ENCODE peak calls at places on chromosomes 2 and 18, in seven cellular contexts. One of them, this sample, is unnamed.

GRCh38 chr18:51523671-51524070 is 326.2 kb upstream of the MEX3C start:
- DNase-seq in stimulated activated naive CD8-positive, alpha-beta T cell treated with anti-CD3 and anti-CD28 coated beads, Interleukin-15, amount 100 ng/mL, for 72 hours: no peak
- DNase-seq in GDM1: no peak
- DNase-seq in stimulated activated CD8-positive, alpha-beta memory T cell treated with anti-CD3 and anti-CD28 coated beads, Interleukin-2, amount 100 ng/mL, for 48 hours: no peak
- DNase-seq in NCI-H2081: no peak
- DNase-seq in activated CD4-positive, CD25-positive, alpha-beta regulatory T cell treated with anti-CD3 and anti-CD28 coated beads, Interleukin-2, amount 50 U/mL, for 72 hours: no peak
- DNase-seq in globus pallidus: no peak
- DNase-seq in this sample: no peak

GRCh38 chr18:59744271-59744721 is 47.1 kb upstream of the CCBE1 start:
- DNase-seq in stimulated activated naive CD8-positive, alpha-beta T cell treated with anti-CD3 and anti-CD28 coated beads, Interleukin-15, amount 100 ng/mL, for 72 hours: no peak
- DNase-seq in GDM1: no peak
- DNase-seq in stimulated activated CD8-positive, alpha-beta memory T cell treated with anti-CD3 and anti-CD28 coated beads, Interleukin-2, amount 100 ng/mL, for 48 hours: no peak
- DNase-seq in NCI-H2081: no peak
- DNase-seq in activated CD4-positive, CD25-positive, alpha-beta regulatory T cell treated with anti-CD3 and anti-CD28 coated beads, Interleukin-2, amount 50 U/mL, for 72 hours: no peak
- DNase-seq in globus pallidus: no peak
- DNase-seq in this sample: no peak

GRCh38 chr2:216690451-216691209 is 4.7 kb downstream of the IGFBP5 start:
- DNase-seq in stimulated activated naive CD8-positive, alpha-beta T cell treated with anti-CD3 and anti-CD28 coated beads, Interleukin-15, amount 100 ng/mL, for 72 hours: no peak
- DNase-seq in GDM1: no peak
- DNase-seq in stimulated activated CD8-positive, alpha-beta memory T cell treated with anti-CD3 and anti-CD28 coated beads, Interleukin-2, amount 100 ng/mL, for 48 hours: no peak
- DNase-seq in NCI-H2081: no peak
- DNase-seq in activated CD4-positive, CD25-positive, alpha-beta regulatory T cell treated with anti-CD3 and anti-CD28 coated beads, Interleukin-2, amount 50 U/mL, for 72 hours: no peak
- DNase-seq in globus pallidus: no peak
- DNase-seq in this sample: peak

GRCh38 chr2:176088937-176089842 is 3.3 kb upstream of the HOXD13 start:
- DNase-seq in stimulated activated naive CD8-positive, alpha-beta T cell treated with anti-CD3 and anti-CD28 coated beads, Interleukin-15, amount 100 ng/mL, for 72 hours: no peak
- DNase-seq in GDM1: no peak
- DNase-seq in stimulated activated CD8-positive, alpha-beta memory T cell treated with anti-CD3 and anti-CD28 coated beads, Interleukin-2, amount 100 ng/mL, for 48 hours: no peak
- DNase-seq in NCI-H2081: no peak
- DNase-seq in activated CD4-positive, CD25-positive, alpha-beta regulatory T cell treated with anti-CD3 and anti-CD28 coated beads, Interleukin-2, amount 50 U/mL, for 72 hours: no peak
- DNase-seq in globus pallidus: no peak
- DNase-seq in this sample: no peak

GRCh38 chr18:59208602-59209001 is 11.4 kb upstream of the GRP start:
- DNase-seq in stimulated activated naive CD8-positive, alpha-beta T cell treated with anti-CD3 and anti-CD28 coated beads, Interleukin-15, amount 100 ng/mL, for 72 hours: no peak
- DNase-seq in GDM1: no peak
- DNase-seq in stimulated activated CD8-positive, alpha-beta memory T cell treated with anti-CD3 and anti-CD28 coated beads, Interleukin-2, amount 100 ng/mL, for 48 hours: no peak
- DNase-seq in NCI-H2081: no peak
- DNase-seq in activated CD4-positive, CD25-positive, alpha-beta regulatory T cell treated with anti-CD3 and anti-CD28 coated beads, Interleukin-2, amount 50 U/mL, for 72 hours: no peak
- DNase-seq in globus pallidus: no peak
- DNase-seq in this sample: no peak

GRCh38 chr2:135132314-135132713 is 80.2 kb downstream of the RAB3GAP1 start:
- DNase-seq in stimulated activated naive CD8-positive, alpha-beta T cell treated with anti-CD3 and anti-CD28 coated beads, Interleukin-15, amount 100 ng/mL, for 72 hours: no peak
- DNase-seq in GDM1: no peak
- DNase-seq in stimulated activated CD8-positive, alpha-beta memory T cell treated with anti-CD3 and anti-CD28 coated beads, Interleukin-2, amount 100 ng/mL, for 48 hours: no peak
- DNase-seq in NCI-H2081: no peak
- DNase-seq in activated CD4-positive, CD25-positive, alpha-beta regulatory T cell treated with anti-CD3 and anti-CD28 coated beads, Interleukin-2, amount 50 U/mL, for 72 hours: no peak
- DNase-seq in globus pallidus: no peak
- DNase-seq in this sample: no peak

GRCh38 chr2:10318345-10318744 is 15.6 kb downstream of the HPCAL1 start:
- DNase-seq in stimulated activated naive CD8-positive, alpha-beta T cell treated with anti-CD3 and anti-CD28 coated beads, Interleukin-15, amount 100 ng/mL, for 72 hours: no peak
- DNase-seq in GDM1: no peak
- DNase-seq in stimulated activated CD8-positive, alpha-beta memory T cell treated with anti-CD3 and anti-CD28 coated beads, Interleukin-2, amount 100 ng/mL, for 48 hours: no peak
- DNase-seq in NCI-H2081: no peak
- DNase-seq in activated CD4-positive, CD25-positive, alpha-beta regulatory T cell treated with anti-CD3 and anti-CD28 coated beads, Interleukin-2, amount 50 U/mL, for 72 hours: no peak
- DNase-seq in globus pallidus: no peak
- DNase-seq in this sample: no peak

GRCh38 chr2:97267411-97268074 is 154.6 kb downstream of the ANKRD36 start:
- DNase-seq in stimulated activated naive CD8-positive, alpha-beta T cell treated with anti-CD3 and anti-CD28 coated beads, Interleukin-15, amount 100 ng/mL, for 72 hours: peak
- DNase-seq in GDM1: no peak
- DNase-seq in stimulated activated CD8-positive, alpha-beta memory T cell treated with anti-CD3 and anti-CD28 coated beads, Interleukin-2, amount 100 ng/mL, for 48 hours: no peak
- DNase-seq in NCI-H2081: no peak
- DNase-seq in activated CD4-positive, CD25-positive, alpha-beta regulatory T cell treated with anti-CD3 and anti-CD28 coated beads, Interleukin-2, amount 50 U/mL, for 72 hours: peak
- DNase-seq in globus pallidus: no peak
- DNase-seq in this sample: no peak

GRCh38 chr2:205654878-205655601 is 27.3 kb upstream of the NRP2 start:
- DNase-seq in stimulated activated naive CD8-positive, alpha-beta T cell treated with anti-CD3 and anti-CD28 coated beads, Interleukin-15, amount 100 ng/mL, for 72 hours: no peak
- DNase-seq in GDM1: no peak
- DNase-seq in stimulated activated CD8-positive, alpha-beta memory T cell treated with anti-CD3 and anti-CD28 coated beads, Interleukin-2, amount 100 ng/mL, for 48 hours: no peak
- DNase-seq in NCI-H2081: no peak
- DNase-seq in activated CD4-positive, CD25-positive, alpha-beta regulatory T cell treated with anti-CD3 and anti-CD28 coated beads, Interleukin-2, amount 50 U/mL, for 72 hours: no peak
- DNase-seq in globus pallidus: no peak
- DNase-seq in this sample: no peak

GRCh38 chr18:35387367-35387685 is 10.2 kb upstream of the ZNF396 start:
- DNase-seq in stimulated activated naive CD8-positive, alpha-beta T cell treated with anti-CD3 and anti-CD28 coated beads, Interleukin-15, amount 100 ng/mL, for 72 hours: no peak
- DNase-seq in GDM1: no peak
- DNase-seq in stimulated activated CD8-positive, alpha-beta memory T cell treated with anti-CD3 and anti-CD28 coated beads, Interleukin-2, amount 100 ng/mL, for 48 hours: no peak
- DNase-seq in NCI-H2081: no peak
- DNase-seq in activated CD4-positive, CD25-positive, alpha-beta regulatory T cell treated with anti-CD3 and anti-CD28 coated beads, Interleukin-2, amount 50 U/mL, for 72 hours: no peak
- DNase-seq in globus pallidus: no peak
- DNase-seq in this sample: no peak

GRCh38 chr2:152718909-152719645 is 657 bp downstream of the ARL6IP6 start:
- DNase-seq in stimulated activated naive CD8-positive, alpha-beta T cell treated with anti-CD3 and anti-CD28 coated beads, Interleukin-15, amount 100 ng/mL, for 72 hours: no peak
- DNase-seq in GDM1: no peak
- DNase-seq in stimulated activated CD8-positive, alpha-beta memory T cell treated with anti-CD3 and anti-CD28 coated beads, Interleukin-2, amount 100 ng/mL, for 48 hours: no peak
- DNase-seq in NCI-H2081: peak
- DNase-seq in activated CD4-positive, CD25-positive, alpha-beta regulatory T cell treated with anti-CD3 and anti-CD28 coated beads, Interleukin-2, amount 50 U/mL, for 72 hours: no peak
- DNase-seq in globus pallidus: peak
- DNase-seq in this sample: peak

GRCh38 chr2:234682492-234683228 is 185.8 kb upstream of the ARL4C start:
- DNase-seq in stimulated activated naive CD8-positive, alpha-beta T cell treated with anti-CD3 and anti-CD28 coated beads, Interleukin-15, amount 100 ng/mL, for 72 hours: no peak
- DNase-seq in GDM1: no peak
- DNase-seq in stimulated activated CD8-positive, alpha-beta memory T cell treated with anti-CD3 and anti-CD28 coated beads, Interleukin-2, amount 100 ng/mL, for 48 hours: no peak
- DNase-seq in NCI-H2081: peak
- DNase-seq in activated CD4-positive, CD25-positive, alpha-beta regulatory T cell treated with anti-CD3 and anti-CD28 coated beads, Interleukin-2, amount 50 U/mL, for 72 hours: no peak
- DNase-seq in globus pallidus: no peak
- DNase-seq in this sample: no peak

GRCh38 chr2:147469471-147469870 is 375.4 kb upstream of the ACVR2A start:
- DNase-seq in stimulated activated naive CD8-positive, alpha-beta T cell treated with anti-CD3 and anti-CD28 coated beads, Interleukin-15, amount 100 ng/mL, for 72 hours: no peak
- DNase-seq in GDM1: no peak
- DNase-seq in stimulated activated CD8-positive, alpha-beta memory T cell treated with anti-CD3 and anti-CD28 coated beads, Interleukin-2, amount 100 ng/mL, for 48 hours: no peak
- DNase-seq in NCI-H2081: peak
- DNase-seq in activated CD4-positive, CD25-positive, alpha-beta regulatory T cell treated with anti-CD3 and anti-CD28 coated beads, Interleukin-2, amount 50 U/mL, for 72 hours: no peak
- DNase-seq in globus pallidus: no peak
- DNase-seq in this sample: peak

GRCh38 chr2:156476516-156477206 is 40.5 kb downstream of the GPD2 start:
- DNase-seq in stimulated activated naive CD8-positive, alpha-beta T cell treated with anti-CD3 and anti-CD28 coated beads, Interleukin-15, amount 100 ng/mL, for 72 hours: peak
- DNase-seq in GDM1: no peak
- DNase-seq in stimulated activated CD8-positive, alpha-beta memory T cell treated with anti-CD3 and anti-CD28 coated beads, Interleukin-2, amount 100 ng/mL, for 48 hours: no peak
- DNase-seq in NCI-H2081: no peak
- DNase-seq in activated CD4-positive, CD25-positive, alpha-beta regulatory T cell treated with anti-CD3 and anti-CD28 coated beads, Interleukin-2, amount 50 U/mL, for 72 hours: no peak
- DNase-seq in globus pallidus: peak
- DNase-seq in this sample: no peak

GRCh38 chr2:231671617-231672350 is 36.5 kb upstream of the PTMA start:
- DNase-seq in stimulated activated naive CD8-positive, alpha-beta T cell treated with anti-CD3 and anti-CD28 coated beads, Interleukin-15, amount 100 ng/mL, for 72 hours: no peak
- DNase-seq in GDM1: no peak
- DNase-seq in stimulated activated CD8-positive, alpha-beta memory T cell treated with anti-CD3 and anti-CD28 coated beads, Interleukin-2, amount 100 ng/mL, for 48 hours: no peak
- DNase-seq in NCI-H2081: no peak
- DNase-seq in activated CD4-positive, CD25-positive, alpha-beta regulatory T cell treated with anti-CD3 and anti-CD28 coated beads, Interleukin-2, amount 50 U/mL, for 72 hours: no peak
- DNase-seq in globus pallidus: no peak
- DNase-seq in this sample: no peak

GRCh38 chr2:176118606-176119370 is 2.2 kb downstream of the HOXD10 start:
- DNase-seq in stimulated activated naive CD8-positive, alpha-beta T cell treated with anti-CD3 and anti-CD28 coated beads, Interleukin-15, amount 100 ng/mL, for 72 hours: no peak
- DNase-seq in GDM1: no peak
- DNase-seq in stimulated activated CD8-positive, alpha-beta memory T cell treated with anti-CD3 and anti-CD28 coated beads, Interleukin-2, amount 100 ng/mL, for 48 hours: no peak
- DNase-seq in NCI-H2081: no peak
- DNase-seq in activated CD4-positive, CD25-positive, alpha-beta regulatory T cell treated with anti-CD3 and anti-CD28 coated beads, Interleukin-2, amount 50 U/mL, for 72 hours: no peak
- DNase-seq in globus pallidus: no peak
- DNase-seq in this sample: no peak

GRCh38 chr18:39350916-39351315 is 1785.3 kb upstream of the CELF4 start:
- DNase-seq in stimulated activated naive CD8-positive, alpha-beta T cell treated with anti-CD3 and anti-CD28 coated beads, Interleukin-15, amount 100 ng/mL, for 72 hours: no peak
- DNase-seq in GDM1: no peak
- DNase-seq in stimulated activated CD8-positive, alpha-beta memory T cell treated with anti-CD3 and anti-CD28 coated beads, Interleukin-2, amount 100 ng/mL, for 48 hours: no peak
- DNase-seq in NCI-H2081: no peak
- DNase-seq in activated CD4-positive, CD25-positive, alpha-beta regulatory T cell treated with anti-CD3 and anti-CD28 coated beads, Interleukin-2, amount 50 U/mL, for 72 hours: no peak
- DNase-seq in globus pallidus: no peak
- DNase-seq in this sample: no peak

GRCh38 chr2:58046585-58047372 is at the start of gene VRK2:
- DNase-seq in stimulated activated naive CD8-positive, alpha-beta T cell treated with anti-CD3 and anti-CD28 coated beads, Interleukin-15, amount 100 ng/mL, for 72 hours: peak
- DNase-seq in GDM1: peak
- DNase-seq in stimulated activated CD8-positive, alpha-beta memory T cell treated with anti-CD3 and anti-CD28 coated beads, Interleukin-2, amount 100 ng/mL, for 48 hours: peak
- DNase-seq in NCI-H2081: peak
- DNase-seq in activated CD4-positive, CD25-positive, alpha-beta regulatory T cell treated with anti-CD3 and anti-CD28 coated beads, Interleukin-2, amount 50 U/mL, for 72 hours: peak
- DNase-seq in globus pallidus: peak
- DNase-seq in this sample: peak

GRCh38 chr2:118047273-118047898 is 33.5 kb upstream of the CCDC93 start:
- DNase-seq in stimulated activated naive CD8-positive, alpha-beta T cell treated with anti-CD3 and anti-CD28 coated beads, Interleukin-15, amount 100 ng/mL, for 72 hours: no peak
- DNase-seq in GDM1: no peak
- DNase-seq in stimulated activated CD8-positive, alpha-beta memory T cell treated with anti-CD3 and anti-CD28 coated beads, Interleukin-2, amount 100 ng/mL, for 48 hours: no peak
- DNase-seq in NCI-H2081: no peak
- DNase-seq in activated CD4-positive, CD25-positive, alpha-beta regulatory T cell treated with anti-CD3 and anti-CD28 coated beads, Interleukin-2, amount 50 U/mL, for 72 hours: no peak
- DNase-seq in globus pallidus: no peak
- DNase-seq in this sample: no peak

GRCh38 chr2:217108086-217108485 is 248.2 kb upstream of the TNP1 start:
- DNase-seq in stimulated activated naive CD8-positive, alpha-beta T cell treated with anti-CD3 and anti-CD28 coated beads, Interleukin-15, amount 100 ng/mL, for 72 hours: no peak
- DNase-seq in GDM1: no peak
- DNase-seq in stimulated activated CD8-positive, alpha-beta memory T cell treated with anti-CD3 and anti-CD28 coated beads, Interleukin-2, amount 100 ng/mL, for 48 hours: no peak
- DNase-seq in NCI-H2081: no peak
- DNase-seq in activated CD4-positive, CD25-positive, alpha-beta regulatory T cell treated with anti-CD3 and anti-CD28 coated beads, Interleukin-2, amount 50 U/mL, for 72 hours: no peak
- DNase-seq in globus pallidus: no peak
- DNase-seq in this sample: no peak

GRCh38 chr2:7239078-7239477 is 321.9 kb downstream of the RNF144A start:
- DNase-seq in stimulated activated naive CD8-positive, alpha-beta T cell treated with anti-CD3 and anti-CD28 coated beads, Interleukin-15, amount 100 ng/mL, for 72 hours: no peak
- DNase-seq in GDM1: no peak
- DNase-seq in stimulated activated CD8-positive, alpha-beta memory T cell treated with anti-CD3 and anti-CD28 coated beads, Interleukin-2, amount 100 ng/mL, for 48 hours: no peak
- DNase-seq in NCI-H2081: no peak
- DNase-seq in activated CD4-positive, CD25-positive, alpha-beta regulatory T cell treated with anti-CD3 and anti-CD28 coated beads, Interleukin-2, amount 50 U/mL, for 72 hours: no peak
- DNase-seq in globus pallidus: no peak
- DNase-seq in this sample: no peak

GRCh38 chr2:51031004-51031791 is 734 bp downstream of the NRXN1 start:
- DNase-seq in stimulated activated naive CD8-positive, alpha-beta T cell treated with anti-CD3 and anti-CD28 coated beads, Interleukin-15, amount 100 ng/mL, for 72 hours: no peak
- DNase-seq in GDM1: no peak
- DNase-seq in stimulated activated CD8-positive, alpha-beta memory T cell treated with anti-CD3 and anti-CD28 coated beads, Interleukin-2, amount 100 ng/mL, for 48 hours: no peak
- DNase-seq in NCI-H2081: peak
- DNase-seq in activated CD4-positive, CD25-positive, alpha-beta regulatory T cell treated with anti-CD3 and anti-CD28 coated beads, Interleukin-2, amount 50 U/mL, for 72 hours: no peak
- DNase-seq in globus pallidus: no peak
- DNase-seq in this sample: no peak

GRCh38 chr2:235187806-235188205 is 236.0 kb downstream of the SH3BP4 start:
- DNase-seq in stimulated activated naive CD8-positive, alpha-beta T cell treated with anti-CD3 and anti-CD28 coated beads, Interleukin-15, amount 100 ng/mL, for 72 hours: no peak
- DNase-seq in GDM1: no peak
- DNase-seq in stimulated activated CD8-positive, alpha-beta memory T cell treated with anti-CD3 and anti-CD28 coated beads, Interleukin-2, amount 100 ng/mL, for 48 hours: no peak
- DNase-seq in NCI-H2081: no peak
- DNase-seq in activated CD4-positive, CD25-positive, alpha-beta regulatory T cell treated with anti-CD3 and anti-CD28 coated beads, Interleukin-2, amount 50 U/mL, for 72 hours: no peak
- DNase-seq in globus pallidus: no peak
- DNase-seq in this sample: no peak

GRCh38 chr2:221629478-221629877 is 57.4 kb upstream of the EPHA4 start:
- DNase-seq in stimulated activated naive CD8-positive, alpha-beta T cell treated with anti-CD3 and anti-CD28 coated beads, Interleukin-15, amount 100 ng/mL, for 72 hours: no peak
- DNase-seq in GDM1: no peak
- DNase-seq in stimulated activated CD8-positive, alpha-beta memory T cell treated with anti-CD3 and anti-CD28 coated beads, Interleukin-2, amount 100 ng/mL, for 48 hours: no peak
- DNase-seq in NCI-H2081: no peak
- DNase-seq in activated CD4-positive, CD25-positive, alpha-beta regulatory T cell treated with anti-CD3 and anti-CD28 coated beads, Interleukin-2, amount 50 U/mL, for 72 hours: no peak
- DNase-seq in globus pallidus: no peak
- DNase-seq in this sample: no peak

GRCh38 chr2:120824246-120824645 is 88.6 kb downstream of the GLI2 start:
- DNase-seq in stimulated activated naive CD8-positive, alpha-beta T cell treated with anti-CD3 and anti-CD28 coated beads, Interleukin-15, amount 100 ng/mL, for 72 hours: no peak
- DNase-seq in GDM1: no peak
- DNase-seq in stimulated activated CD8-positive, alpha-beta memory T cell treated with anti-CD3 and anti-CD28 coated beads, Interleukin-2, amount 100 ng/mL, for 48 hours: no peak
- DNase-seq in NCI-H2081: no peak
- DNase-seq in activated CD4-positive, CD25-positive, alpha-beta regulatory T cell treated with anti-CD3 and anti-CD28 coated beads, Interleukin-2, amount 50 U/mL, for 72 hours: no peak
- DNase-seq in globus pallidus: no peak
- DNase-seq in this sample: no peak

GRCh38 chr2:119647440-119648169 is 31.4 kb upstream of the TMEM177 start:
- DNase-seq in stimulated activated naive CD8-positive, alpha-beta T cell treated with anti-CD3 and anti-CD28 coated beads, Interleukin-15, amount 100 ng/mL, for 72 hours: no peak
- DNase-seq in GDM1: no peak
- DNase-seq in stimulated activated CD8-positive, alpha-beta memory T cell treated with anti-CD3 and anti-CD28 coated beads, Interleukin-2, amount 100 ng/mL, for 48 hours: no peak
- DNase-seq in NCI-H2081: no peak
- DNase-seq in activated CD4-positive, CD25-positive, alpha-beta regulatory T cell treated with anti-CD3 and anti-CD28 coated beads, Interleukin-2, amount 50 U/mL, for 72 hours: no peak
- DNase-seq in globus pallidus: no peak
- DNase-seq in this sample: no peak

GRCh38 chr2:120518819-120519218 is 172.9 kb downstream of the INHBB start:
- DNase-seq in stimulated activated naive CD8-positive, alpha-beta T cell treated with anti-CD3 and anti-CD28 coated beads, Interleukin-15, amount 100 ng/mL, for 72 hours: no peak
- DNase-seq in GDM1: no peak
- DNase-seq in stimulated activated CD8-positive, alpha-beta memory T cell treated with anti-CD3 and anti-CD28 coated beads, Interleukin-2, amount 100 ng/mL, for 48 hours: no peak
- DNase-seq in NCI-H2081: no peak
- DNase-seq in activated CD4-positive, CD25-positive, alpha-beta regulatory T cell treated with anti-CD3 and anti-CD28 coated beads, Interleukin-2, amount 50 U/mL, for 72 hours: no peak
- DNase-seq in globus pallidus: no peak
- DNase-seq in this sample: no peak

GRCh38 chr18:49590608-49591007 is 28.8 kb downstream of the LIPG start:
- DNase-seq in stimulated activated naive CD8-positive, alpha-beta T cell treated with anti-CD3 and anti-CD28 coated beads, Interleukin-15, amount 100 ng/mL, for 72 hours: no peak
- DNase-seq in GDM1: no peak
- DNase-seq in stimulated activated CD8-positive, alpha-beta memory T cell treated with anti-CD3 and anti-CD28 coated beads, Interleukin-2, amount 100 ng/mL, for 48 hours: no peak
- DNase-seq in NCI-H2081: no peak
- DNase-seq in activated CD4-positive, CD25-positive, alpha-beta regulatory T cell treated with anti-CD3 and anti-CD28 coated beads, Interleukin-2, amount 50 U/mL, for 72 hours: no peak
- DNase-seq in globus pallidus: no peak
- DNase-seq in this sample: no peak

GRCh38 chr18:48055351-48055750 is 124.9 kb upstream of the SMAD2 start:
- DNase-seq in stimulated activated naive CD8-positive, alpha-beta T cell treated with anti-CD3 and anti-CD28 coated beads, Interleukin-15, amount 100 ng/mL, for 72 hours: no peak
- DNase-seq in GDM1: no peak
- DNase-seq in stimulated activated CD8-positive, alpha-beta memory T cell treated with anti-CD3 and anti-CD28 coated beads, Interleukin-2, amount 100 ng/mL, for 48 hours: no peak
- DNase-seq in NCI-H2081: no peak
- DNase-seq in activated CD4-positive, CD25-positive, alpha-beta regulatory T cell treated with anti-CD3 and anti-CD28 coated beads, Interleukin-2, amount 50 U/mL, for 72 hours: no peak
- DNase-seq in globus pallidus: no peak
- DNase-seq in this sample: no peak

GRCh38 chr2:107808986-107809385 is 17.7 kb upstream of the RGPD4 start:
- DNase-seq in stimulated activated naive CD8-positive, alpha-beta T cell treated with anti-CD3 and anti-CD28 coated beads, Interleukin-15, amount 100 ng/mL, for 72 hours: no peak
- DNase-seq in GDM1: no peak
- DNase-seq in stimulated activated CD8-positive, alpha-beta memory T cell treated with anti-CD3 and anti-CD28 coated beads, Interleukin-2, amount 100 ng/mL, for 48 hours: no peak
- DNase-seq in NCI-H2081: peak
- DNase-seq in activated CD4-positive, CD25-positive, alpha-beta regulatory T cell treated with anti-CD3 and anti-CD28 coated beads, Interleukin-2, amount 50 U/mL, for 72 hours: no peak
- DNase-seq in globus pallidus: peak
- DNase-seq in this sample: no peak

GRCh38 chr2:45000921-45001628 is 8.2 kb downstream of the SIX2 start:
- DNase-seq in stimulated activated naive CD8-positive, alpha-beta T cell treated with anti-CD3 and anti-CD28 coated beads, Interleukin-15, amount 100 ng/mL, for 72 hours: no peak
- DNase-seq in GDM1: no peak
- DNase-seq in stimulated activated CD8-positive, alpha-beta memory T cell treated with anti-CD3 and anti-CD28 coated beads, Interleukin-2, amount 100 ng/mL, for 48 hours: no peak
- DNase-seq in NCI-H2081: no peak
- DNase-seq in activated CD4-positive, CD25-positive, alpha-beta regulatory T cell treated with anti-CD3 and anti-CD28 coated beads, Interleukin-2, amount 50 U/mL, for 72 hours: no peak
- DNase-seq in globus pallidus: no peak
- DNase-seq in this sample: no peak

GRCh38 chr18:8607776-8608682 is 1.2 kb upstream of the RAB12 start:
- DNase-seq in stimulated activated naive CD8-positive, alpha-beta T cell treated with anti-CD3 and anti-CD28 coated beads, Interleukin-15, amount 100 ng/mL, for 72 hours: no peak
- DNase-seq in GDM1: no peak
- DNase-seq in stimulated activated CD8-positive, alpha-beta memory T cell treated with anti-CD3 and anti-CD28 coated beads, Interleukin-2, amount 100 ng/mL, for 48 hours: no peak
- DNase-seq in NCI-H2081: no peak
- DNase-seq in activated CD4-positive, CD25-positive, alpha-beta regulatory T cell treated with anti-CD3 and anti-CD28 coated beads, Interleukin-2, amount 50 U/mL, for 72 hours: no peak
- DNase-seq in globus pallidus: no peak
- DNase-seq in this sample: peak

GRCh38 chr2:178268435-178268834 is 74.1 kb downstream of the OSBPL6 start:
- DNase-seq in stimulated activated naive CD8-positive, alpha-beta T cell treated with anti-CD3 and anti-CD28 coated beads, Interleukin-15, amount 100 ng/mL, for 72 hours: no peak
- DNase-seq in GDM1: no peak
- DNase-seq in stimulated activated CD8-positive, alpha-beta memory T cell treated with anti-CD3 and anti-CD28 coated beads, Interleukin-2, amount 100 ng/mL, for 48 hours: no peak
- DNase-seq in NCI-H2081: no peak
- DNase-seq in activated CD4-positive, CD25-positive, alpha-beta regulatory T cell treated with anti-CD3 and anti-CD28 coated beads, Interleukin-2, amount 50 U/mL, for 72 hours: no peak
- DNase-seq in globus pallidus: no peak
- DNase-seq in this sample: no peak

GRCh38 chr2:165825041-165825440 is 31.0 kb upstream of the GALNT3 start:
- DNase-seq in stimulated activated naive CD8-positive, alpha-beta T cell treated with anti-CD3 and anti-CD28 coated beads, Interleukin-15, amount 100 ng/mL, for 72 hours: no peak
- DNase-seq in GDM1: no peak
- DNase-seq in stimulated activated CD8-positive, alpha-beta memory T cell treated with anti-CD3 and anti-CD28 coated beads, Interleukin-2, amount 100 ng/mL, for 48 hours: no peak
- DNase-seq in NCI-H2081: peak
- DNase-seq in activated CD4-positive, CD25-positive, alpha-beta regulatory T cell treated with anti-CD3 and anti-CD28 coated beads, Interleukin-2, amount 50 U/mL, for 72 hours: no peak
- DNase-seq in globus pallidus: no peak
- DNase-seq in this sample: peak

This sample was measured in NCI-H2227 treated with DMSO at 0.1 percent for 48 hours.